ENCODE peak calls at places on chromosomes 11 and 22, in six cellular contexts. E, C, L, J, N and S are unnamed samples.

GRCh38 chr11:125975634-125976033 is 29.8 kb downstream of the VSIG10L2 start:
- ATAC-seq in E (peak), C (no peak), L (no peak), J (no peak), N (no peak), S (no peak)

GRCh38 chr22:44091021-44091721 is 67.1 kb downstream of the PARVB start:
- ATAC-seq in E (no peak), C (peak), L (no peak), J (peak), N (peak), S (no peak)

GRCh38 chr11:36500315-36500721 is 9.8 kb downstream of the TRAF6 start:
- ATAC-seq in E (no peak), C (peak), L (peak), J (peak), N (no peak), S (no peak)

GRCh38 chr11:58530236-58530635 is 22.3 kb upstream of the OR5B21 start:
- ATAC-seq in E (no peak), C (no peak), L (no peak), J (no peak), N (no peak), S (no peak)

GRCh38 chr11:68014157-68014965 is 4.2 kb downstream of the ALDH3B1 start:
- ATAC-seq in E (peak), C (peak), L (no peak), J (no peak), N (no peak), S (no peak)

GRCh38 chr11:123479048-123479837 is 49.2 kb downstream of the GRAMD1B start:
- ATAC-seq in E (peak), C (no peak), L (no peak), J (peak), N (no peak), S (no peak)

GRCh38 chr11:47887910-47888569 is 39.9 kb upstream of the NUP160 start:
- ATAC-seq in E (no peak), C (no peak), L (no peak), J (no peak), N (no peak), S (no peak)

GRCh38 chr22:29831186-29831921 is 6.7 kb downstream of the ASCC2 start:
- ATAC-seq in E (no peak), C (no peak), L (no peak), J (no peak), N (no peak), S (no peak)

GRCh38 chr11:96329855-96330510 is 13.0 kb downstream of the MAML2 start:
- ATAC-seq in E (no peak), C (no peak), L (no peak), J (no peak), N (no peak), S (no peak)

GRCh38 chr11:721913-722811 is 16.1 kb downstream of the EPS8L2 start:
- ATAC-seq in E (peak), C (no peak), L (peak), J (peak), N (peak), S (no peak)

GRCh38 chr11:32386770-32387377 is 48.5 kb downstream of the WT1 start:
- ATAC-seq in E (no peak), C (no peak), L (peak), J (no peak), N (no peak), S (no peak)

GRCh38 chr22:24819941-24820461 is 14.0 kb downstream of the SGSM1 start:
- ATAC-seq in E (peak), C (peak), L (no peak), J (no peak), N (peak), S (peak)

GRCh38 chr11:9344046-9344680 is 29.8 kb upstream of the TMEM41B start:
- ATAC-seq in E (no peak), C (no peak), L (no peak), J (no peak), N (peak), S (no peak)

GRCh38 chr11:97463891-97464290 is 1074.1 kb downstream of the JRKL start:
- ATAC-seq in E (no peak), C (no peak), L (no peak), J (no peak), N (no peak), S (no peak)

GRCh38 chr11:125457814-125458343 is 38.2 kb downstream of the FEZ1 start:
- ATAC-seq in E (peak), C (no peak), L (peak), J (no peak), N (peak), S (peak)

GRCh38 chr11:126432525-126432924 is 77.0 kb downstream of the ST3GAL4 start:
- ATAC-seq in E (no peak), C (no peak), L (no peak), J (no peak), N (no peak), S (no peak)

GRCh38 chr22:42889290-42889689 is 32.2 kb upstream of the ARFGAP3 start:
- ATAC-seq in E (no peak), C (no peak), L (no peak), J (peak), N (no peak), S (no peak)

GRCh38 chr11:123493393-123494063 is 63.5 kb downstream of the GRAMD1B start:
- ATAC-seq in E (no peak), C (no peak), L (no peak), J (no peak), N (no peak), S (no peak)

GRCh38 chr11:82701847-82702520 is 31.7 kb downstream of the FAM181B start:
- ATAC-seq in E (no peak), C (no peak), L (peak), J (peak), N (peak), S (no peak)

GRCh38 chr11:46253258-46254134 is 24.0 kb upstream of the CREB3L1 start:
- ATAC-seq in E (peak), C (peak), L (no peak), J (no peak), N (peak), S (no peak)

GRCh38 chr22:45263790-45264269 is 20.9 kb upstream of the UPK3A start:
- ATAC-seq in E (peak), C (peak), L (peak), J (peak), N (peak), S (peak)

GRCh38 chr22:29710922-29711593 is 8.7 kb upstream of the CABP7 start:
- ATAC-seq in E (no peak), C (no peak), L (no peak), J (no peak), N (no peak), S (no peak)

GRCh38 chr11:63687845-63688244 is 6.5 kb downstream of the RTN3 start:
- ATAC-seq in E (no peak), C (no peak), L (no peak), J (peak), N (no peak), S (no peak)

GRCh38 chr11:79544324-79544723 is 103.5 kb upstream of the TENM4 start:
- ATAC-seq in E (no peak), C (no peak), L (no peak), J (no peak), N (no peak), S (no peak)

GRCh38 chr11:82326853-82327252 is 406.8 kb downstream of the FAM181B start:
- ATAC-seq in E (no peak), C (no peak), L (no peak), J (no peak), N (no peak), S (no peak)

GRCh38 chr22:23077627-23078461 is 7.5 kb downstream of the GNAZ start:
- ATAC-seq in E (no peak), C (no peak), L (peak), J (no peak), N (no peak), S (peak)

GRCh38 chr11:125313271-125314222 is 149.0 kb downstream of the PKNOX2 start:
- ATAC-seq in E (no peak), C (no peak), L (no peak), J (no peak), N (no peak), S (no peak)

GRCh38 chr11:82195251-82195650 is 538.4 kb downstream of the FAM181B start:
- ATAC-seq in E (no peak), C (no peak), L (no peak), J (no peak), N (no peak), S (no peak)

GRCh38 chr22:50600967-50601668 is 525 bp downstream of the MAPK8IP2 start:
- ATAC-seq in E (no peak), C (peak), L (no peak), J (no peak), N (peak), S (peak)

GRCh38 chr11:106249857-106250256 is 172.4 kb downstream of the AASDHPPT start:
- ATAC-seq in E (no peak), C (no peak), L (no peak), J (no peak), N (no peak), S (no peak)

DNA sequence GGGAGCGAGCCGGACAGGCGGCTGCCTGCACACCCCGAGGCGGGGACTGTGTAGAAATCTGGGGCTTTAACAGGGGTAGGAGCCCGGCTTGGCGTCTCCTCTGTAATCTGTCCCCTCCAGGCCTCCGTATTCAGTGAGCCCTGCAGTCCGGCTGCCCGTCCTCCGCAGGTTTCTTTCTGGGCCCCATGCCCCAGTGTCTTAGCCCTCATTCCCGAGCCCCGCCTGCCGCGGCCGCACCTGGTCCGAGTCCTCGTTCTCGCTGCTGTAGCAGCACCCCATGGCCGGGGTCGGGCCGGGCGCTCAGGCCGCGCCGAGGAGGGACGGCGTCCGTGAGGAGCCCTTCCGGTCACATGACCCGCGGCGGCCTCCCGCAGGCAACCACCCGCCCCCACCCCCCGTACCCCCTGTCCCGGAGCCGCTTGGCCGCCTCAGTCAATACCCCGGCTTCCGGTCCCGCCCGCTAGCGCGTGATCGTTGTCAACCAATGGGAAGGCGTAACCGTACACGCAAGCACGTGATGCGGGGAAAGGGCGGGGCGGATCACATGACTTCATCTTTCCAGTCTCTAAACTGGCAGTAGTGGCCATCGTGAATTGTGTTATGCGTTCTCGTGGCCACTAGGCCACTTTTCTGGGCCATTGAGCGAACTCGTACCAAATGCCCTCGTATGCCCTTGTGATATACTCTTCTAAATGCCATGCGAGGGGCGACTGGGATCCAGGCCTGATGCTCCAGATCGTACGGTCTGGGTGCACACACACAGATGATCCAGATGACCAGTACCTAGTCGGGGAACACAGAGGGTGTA is at the start of gene LAMTOR1:
- ATAC-seq in E (peak), C (peak), L (peak), J (peak), N (peak), S (peak)
- TF ChIP-seq EP300 in E (no peak), C (peak), L (no peak), J (no peak), N (no peak), S (no peak)

GRCh38 chr11:64746486-64746885 is 2.5 kb upstream of the RASGRP2 start:
- ATAC-seq in E (no peak), C (no peak), L (no peak), J (no peak), N (no peak), S (no peak)

GRCh38 chr11:64745219-64745522 is 1.2 kb upstream of the RASGRP2 start:
- ATAC-seq in E (peak), C (no peak), L (no peak), J (peak), N (no peak), S (peak)

GRCh38 chr11:64744544-64745218 is 739 bp upstream of the RASGRP2 start:
- ATAC-seq in E (no peak), C (no peak), L (no peak), J (no peak), N (no peak), S (no peak)

GRCh38 chr11:64743591-64744543 is at the start of gene RASGRP2:
- ATAC-seq in E (peak), C (peak), L (peak), J (peak), N (peak), S (peak)

DNA sequence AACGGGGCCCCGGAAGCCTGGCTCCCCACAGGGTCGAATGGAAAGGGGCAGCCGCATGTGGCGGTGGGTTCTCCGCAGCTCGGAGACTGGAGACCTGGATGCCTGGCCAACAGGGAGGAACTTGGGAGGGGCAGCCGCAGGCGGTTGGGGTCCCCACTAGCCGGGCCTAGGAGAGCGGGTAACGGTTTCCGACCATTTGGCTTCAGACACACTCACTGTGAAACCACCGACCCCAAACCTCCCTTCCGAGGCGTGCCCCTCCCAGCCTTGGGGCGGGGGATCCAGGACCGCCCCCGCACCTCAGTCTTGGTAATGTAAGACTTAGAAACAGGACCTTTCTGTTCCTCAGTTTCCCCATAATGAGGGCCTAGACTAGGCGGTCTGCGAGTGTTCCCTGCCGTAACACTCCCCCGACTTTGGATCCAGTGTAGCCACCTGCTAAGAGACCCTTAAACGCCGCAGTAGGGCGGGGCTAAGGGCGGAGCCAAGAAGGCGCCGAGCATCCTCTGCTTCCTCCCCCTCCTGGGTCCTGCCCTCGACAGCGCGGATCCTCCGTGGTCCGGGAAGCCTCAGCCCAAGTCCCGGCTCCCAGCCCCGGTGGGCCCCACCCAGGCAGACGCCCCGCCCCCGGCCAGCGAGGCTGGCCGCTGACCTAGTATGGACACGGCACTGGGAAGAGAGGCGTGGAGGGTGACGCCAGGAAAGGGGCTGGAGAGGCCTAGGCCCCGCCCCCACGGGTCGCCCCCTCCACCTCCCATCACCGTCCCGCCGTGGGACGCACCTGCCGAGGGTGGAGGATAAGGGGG is 1.8 kb upstream of the RASGRP2 start:
- ATAC-seq in E (peak), C (peak), L (peak), J (peak), N (no peak), S (peak)
- TF ChIP-seq POLR2A in E (peak), C (no peak), L (peak), J (peak), N (no peak), S (peak)

DNA sequence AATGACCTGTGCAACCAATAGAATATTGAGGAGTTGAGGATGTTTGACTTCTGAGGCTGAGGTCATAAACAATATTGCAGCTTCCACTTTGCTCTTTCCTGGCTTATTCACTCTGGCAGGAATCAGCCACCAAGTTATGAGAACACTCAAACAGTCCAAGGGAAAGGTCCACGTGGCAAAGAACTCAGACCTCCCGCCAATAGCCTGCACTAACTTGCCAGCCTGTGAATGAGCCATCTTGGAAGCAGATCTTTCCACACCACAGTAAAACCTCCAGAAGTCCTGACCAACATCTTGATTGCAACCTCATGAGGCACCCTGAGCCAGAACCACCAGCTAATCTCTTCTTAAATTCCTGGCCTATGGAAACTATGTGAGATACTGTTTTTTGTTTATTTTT is 22.7 kb upstream of the PICALM start:
- ATAC-seq in E (no peak), C (no peak), L (peak), J (no peak), N (no peak), S (no peak)
- TF ChIP-seq EP300 in E (no peak), C (no peak), L (no peak), J (no peak), N (no peak), S (no peak)

GRCh38 chr11:34357646-34358257 is at the start of gene ABTB2:
- ATAC-seq in E (peak), C (peak), L (peak), J (peak), N (peak), S (peak)

GRCh38 chr11:34358258-34358665 is 452 bp upstream of the ABTB2 start:
- ATAC-seq in E (peak), C (peak), L (peak), J (peak), N (peak), S (peak)

GRCh38 chr11:34356130-34356529 is 1.7 kb downstream of the ABTB2 start:
- ATAC-seq in E (no peak), C (no peak), L (no peak), J (no peak), N (no peak), S (no peak)

GRCh38 chr11:34356576-34356917 is 1.3 kb downstream of the ABTB2 start:
- ATAC-seq in E (no peak), C (peak), L (no peak), J (no peak), N (peak), S (no peak)

DNA sequence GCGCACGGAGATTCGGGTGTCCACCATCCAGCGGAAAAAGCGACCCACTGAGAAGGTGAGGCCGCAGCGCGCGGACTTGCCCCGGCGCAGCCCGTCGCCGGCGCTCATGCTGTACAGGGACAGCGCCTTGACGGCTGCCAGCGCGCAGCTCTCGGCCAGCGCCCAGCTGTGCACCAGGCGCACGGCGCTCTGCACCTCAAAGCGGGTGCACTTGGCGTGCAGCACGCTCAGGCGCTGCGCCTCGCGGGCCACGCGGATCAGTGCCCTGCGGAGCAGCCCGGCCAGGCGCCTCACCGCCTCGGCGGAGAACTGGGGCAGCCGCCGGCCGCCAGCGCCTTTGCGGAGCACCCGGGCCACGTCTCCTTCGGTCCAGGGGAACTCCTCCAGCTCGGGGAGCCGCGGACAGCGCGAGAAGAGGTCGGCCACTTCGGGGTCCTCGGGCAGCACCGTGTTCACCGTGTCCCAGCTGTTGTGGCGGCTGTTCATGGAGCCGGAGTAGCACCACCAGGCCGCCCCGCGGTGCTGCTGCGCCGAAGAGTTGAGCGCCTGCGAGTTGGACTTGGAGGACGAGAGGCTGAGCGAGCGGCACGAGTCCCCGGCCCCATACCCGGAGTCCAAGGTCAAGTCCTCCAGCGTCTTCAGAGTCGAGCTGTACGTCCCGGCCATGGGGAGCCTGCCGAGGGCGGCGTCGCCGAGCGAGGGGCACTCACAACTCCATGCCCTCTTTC is 728 bp downstream of the ABTB2 start:
- ATAC-seq in E (peak), C (peak), L (no peak), J (peak), N (peak), S (peak)
- TF ChIP-seq POLR2A in E (no peak), C (no peak), L (no peak), J (no peak), N (no peak), S (no peak)